ENCODE peak calls at places on chromosomes 16 and 17, in seven cellular contexts. V is H1, Y is H9, U is neuronal stem cell, Q is mesendoderm, Z is mesenchymal stem cell, T is trophoblast cell. O is an unnamed sample.

GRCh38 chr17:15900871-15901270 is 44.1 kb upstream of the ADORA2B start:
- DNase-seq in V (no peak), U (no peak), Y (no peak), Z (no peak), Q (no peak), T (peak), O (no peak)

GRCh38 chr17:72302735-72303134 is 181.9 kb downstream of the SOX9 start:
- DNase-seq in U (no peak), Z (no peak), V (no peak), T (no peak), Y (no peak), Q (no peak), O (no peak)

GRCh38 chr17:7258731-7259554 is 3.3 kb downstream of the CLDN7 start:
- DNase-seq in Z (no peak), Q (no peak), V (no peak), T (no peak), Y (no peak), U (no peak), O (peak)

GRCh38 chr17:50198026-50198669 is 3.3 kb downstream of the COL1A1 start:
- DNase-seq in Z (peak), Y (no peak), Q (peak), V (no peak), T (peak), U (no peak), O (peak)

GRCh38 chr17:70168044-70168978 is 1.0 kb upstream of the KCNJ2 start:
- DNase-seq in Y (peak), Z (peak), T (peak), Q (peak), V (peak), U (peak), O (peak)

GRCh38 chr16:87012954-87013938 is 303.9 kb downstream of the C16orf95 start:
- DNase-seq in U (no peak), Y (no peak), Z (no peak), V (no peak), T (no peak), Q (no peak), O (no peak)

GRCh38 chr17:58370309-58370708 is 18.3 kb upstream of the SUPT4H1 start:
- DNase-seq in Q (no peak), Y (no peak), T (no peak), U (no peak), Z (no peak), V (no peak), O (no peak)

GRCh38 chr16:48619547-48619946 is 9.6 kb upstream of the N4BP1 start:
- DNase-seq in Y (no peak), V (no peak), T (no peak), Z (no peak), U (no peak), Q (no peak), O (no peak)

GRCh38 chr16:967077-967541 is 3.7 kb downstream of the LMF1 start:
- DNase-seq in Y (no peak), V (no peak), Q (no peak), Z (no peak), T (no peak), U (no peak), O (no peak)

GRCh38 chr16:11401161-11402050 is 56.1 kb downstream of the RMI2 start:
- DNase-seq in Q (no peak), U (no peak), Z (no peak), Y (no peak), V (no peak), T (no peak), O (no peak)

GRCh38 chr16:87006021-87006420 is 311.2 kb downstream of the C16orf95 start:
- DNase-seq in U (no peak), Y (no peak), Q (no peak), T (no peak), V (no peak), Z (no peak), O (no peak)

GRCh38 chr16:27972500-27972899 is 91.0 kb downstream of the GSG1L start:
- DNase-seq in T (peak), U (peak), Z (peak), Y (peak), Q (peak), V (peak), O (peak)

GRCh38 chr17:46771601-46772012 is 46.9 kb downstream of the WNT3 start:
- DNase-seq in Q (peak), U (peak), T (no peak), V (no peak), Y (peak), Z (peak), O (no peak)

GRCh38 chr17:2057130-2057713 is 2.3 kb downstream of the HIC1 start:
- DNase-seq in Q (peak), U (no peak), Y (no peak), T (no peak), Z (peak), V (peak), O (no peak)

GRCh38 chr17:64448665-64449512 is at the start of gene MILR1:
- DNase-seq in T (no peak), Y (no peak), Q (no peak), U (no peak), V (no peak), Z (peak), O (peak)

GRCh38 chr16:87686697-87687570 is 78.9 kb downstream of the KLHDC4 start:
- DNase-seq in U (no peak), T (no peak), V (no peak), Z (no peak), Q (no peak), Y (no peak), O (no peak)

GRCh38 chr17:39122982-39123381 is 28.5 kb downstream of the PLXDC1 start:
- DNase-seq in T (no peak), Z (no peak), Y (no peak), V (no peak), Q (no peak), U (no peak), O (no peak)

GRCh38 chr17:16287563-16288027 is 65.7 kb downstream of the CENPV start:
- DNase-seq in Q (no peak), T (no peak), U (no peak), Z (peak), Y (no peak), V (no peak), O (peak)

GRCh38 chr17:18858567-18859245 is 775 bp downstream of the PRPSAP2 start:
- DNase-seq in V (no peak), U (no peak), Q (no peak), Y (no peak), Z (peak), T (no peak), O (no peak)

GRCh38 chr17:79890706-79891105 is 51.5 kb upstream of the CBX4 start:
- DNase-seq in V (no peak), U (no peak), Q (no peak), Y (no peak), Z (no peak), T (no peak), O (no peak)

GRCh38 chr16:71513302-71513701 is 12.9 kb upstream of the CHST4 start:
- DNase-seq in T (no peak), Q (no peak), V (no peak), Z (no peak), Y (no peak), U (no peak), O (no peak)

GRCh38 chr17:1485748-1486376 is 6.6 kb downstream of the MYO1C start:
- DNase-seq in Y (peak), T (peak), U (no peak), V (peak), Q (peak), Z (peak), O (peak)

GRCh38 chr17:7043544-7044268 is at the start of gene SLC16A11:
- DNase-seq in Y (no peak), U (no peak), T (no peak), V (peak), Z (no peak), Q (no peak), O (peak)

GRCh38 chr16:24906199-24906808 is 60.5 kb downstream of the SLC5A11 start:
- DNase-seq in Q (no peak), U (no peak), Z (peak), V (no peak), Y (no peak), T (no peak), O (peak)

GRCh38 chr16:19804538-19805323 is 79.9 kb downstream of the GPRC5B start:
- DNase-seq in U (no peak), Z (no peak), T (no peak), V (peak), Q (peak), Y (peak), O (no peak)

GRCh38 chr17:79520893-79521210 is 90.0 kb downstream of the RBFOX3 start:
- DNase-seq in U (no peak), Z (no peak), V (no peak), T (no peak), Y (no peak), Q (no peak), O (no peak)

GRCh38 chr17:57257911-57258885 is 1.9 kb downstream of the MSI2 start:
- DNase-seq in V (peak), Z (peak), Q (peak), U (peak), Y (no peak), T (no peak), O (no peak)

GRCh38 chr17:7558544-7559306 is at the start of gene TNFSF13:
- DNase-seq in Z (no peak), Y (no peak), Q (no peak), U (no peak), T (no peak), V (no peak), O (no peak)

GRCh38 chr16:50300942-50301625 is 34.7 kb downstream of the ADCY7 start:
- DNase-seq in T (peak), Z (no peak), U (no peak), Q (no peak), Y (no peak), V (no peak), O (peak)

GRCh38 chr16:75380870-75381269 is 52.4 kb downstream of the CFDP1 start:
- DNase-seq in V (no peak), Q (no peak), U (no peak), Z (peak), Y (no peak), T (no peak), O (peak)

GRCh38 chr17:72702136-72702735 is 390.3 kb downstream of the SLC39A11 start:
- DNase-seq in Q (no peak), T (no peak), U (no peak), Z (no peak), V (no peak), Y (no peak), O (peak)

GRCh38 chr16:56513972-56514371 is 5.9 kb downstream of the BBS2 start:
- DNase-seq in Y (peak), T (peak), Q (peak), V (no peak), U (no peak), Z (peak), O (peak)

GRCh38 chr16:2919511-2920255 is 8.0 kb downstream of the FLYWCH1 start:
- DNase-seq in Z (peak), Q (peak), Y (peak), T (peak), V (peak), U (peak), O (peak)

GRCh38 chr17:82449136-82449882 is 1.2 kb downstream of the CYBC1 start:
- DNase-seq in T (no peak), U (no peak), V (no peak), Q (peak), Z (no peak), Y (peak), O (no peak)

DNA sequence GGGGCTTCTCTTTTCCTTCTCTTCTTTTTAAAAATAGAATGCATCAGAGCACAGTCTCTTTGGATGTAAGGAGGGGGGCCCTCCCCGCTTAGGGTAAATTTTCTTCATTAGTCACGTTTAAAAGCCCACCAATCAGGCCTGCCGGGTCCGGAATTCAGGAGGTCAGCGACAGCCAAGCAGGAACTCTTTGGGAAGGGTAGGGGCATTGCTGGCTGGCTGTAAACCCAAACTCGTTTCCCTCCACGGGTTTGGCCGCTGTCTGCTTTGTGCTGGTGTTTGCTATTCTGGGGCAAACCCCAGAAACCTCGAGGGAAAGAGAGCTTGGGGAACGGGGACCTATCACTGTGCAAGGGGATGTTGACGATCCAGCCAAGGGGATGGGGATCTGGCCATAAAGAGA is 496.3 kb upstream of the ZFHX3 start:
- DNase-seq in Y (no peak), T (no peak), V (no peak), Z (no peak), U (no peak), Q (no peak), O (no peak)
- H2BK120ac ChIP-seq in Y (no peak), T (no peak), V (no peak), Z (no peak), U (no peak), Q (no peak), O (no peak)

GRCh38 chr17:67994827-67995567 is 1.3 kb downstream of the C17orf58 start:
- DNase-seq in Z (peak), Y (peak), Q (no peak), V (no peak), T (no peak), U (peak), O (peak)

GRCh38 chr17:67993153-67993997 is 2.9 kb downstream of the C17orf58 start:
- DNase-seq in Z (peak), Q (peak), V (peak), Y (peak), T (peak), U (peak), O (peak)

GRCh38 chr17:67998466-67998865 is 2.2 kb upstream of the C17orf58 start:
- DNase-seq in Q (no peak), T (no peak), U (no peak), Z (peak), Y (peak), V (no peak), O (no peak)

GRCh38 chr17:67993998-67994361 is 2.3 kb downstream of the C17orf58 start:
- DNase-seq in Z (peak), T (no peak), Q (peak), Y (no peak), V (peak), U (no peak), O (peak)

DNA sequence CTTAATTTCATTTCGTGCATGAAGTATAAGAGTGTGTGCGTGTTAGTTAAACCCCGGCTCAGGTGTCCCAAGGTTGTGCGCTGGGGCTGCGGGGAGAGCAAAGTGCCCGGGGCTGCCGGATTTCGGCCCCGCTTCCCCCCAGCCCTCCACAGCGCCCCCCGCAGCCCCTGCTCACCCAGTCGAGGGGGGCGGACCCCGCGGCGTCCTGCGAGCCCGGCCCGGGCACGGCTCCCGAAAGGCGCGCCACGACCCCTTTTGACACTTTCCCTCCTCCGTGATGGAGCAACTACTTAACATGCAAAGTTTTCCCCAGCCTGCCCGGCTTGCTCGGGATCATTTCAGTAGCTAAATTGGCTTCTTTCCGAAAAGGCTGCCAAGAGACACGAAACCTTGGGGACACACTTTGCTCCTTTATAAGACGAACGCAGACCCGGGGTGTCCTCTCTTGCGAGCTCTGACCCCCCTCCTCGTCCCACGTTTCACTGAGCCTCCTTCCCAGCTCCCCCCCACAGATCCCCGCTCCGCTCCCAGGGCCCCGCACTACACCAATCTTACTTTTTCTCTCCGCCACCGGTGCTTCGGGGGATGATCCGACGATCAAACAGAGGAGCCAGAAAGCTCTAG is 589 bp downstream of the C17orf58 start:
- DNase-seq in T (no peak), Y (peak), Z (peak), U (peak), V (peak), Q (peak), O (no peak)
- H2BK120ac ChIP-seq in T (no peak), Y (no peak), Z (no peak), U (no peak), V (no peak), Q (no peak), O (no peak)

GRCh38 chr17:31825961-31826691 is 32.9 kb downstream of the COPRS start:
- DNase-seq in V (no peak), Y (no peak), Z (no peak), T (no peak), Q (no peak), U (no peak), O (peak)
- H2BK120ac ChIP-seq in V (no peak), Y (no peak), Z (no peak), T (no peak), Q (no peak), U (no peak), O (peak)

GRCh38 chr17:11954961-11955360 is 42.3 kb downstream of the ZNF18 start:
- DNase-seq in T (no peak), U (no peak), Z (no peak), Y (no peak), Q (no peak), V (no peak), O (no peak)
- H2BK120ac ChIP-seq in T (no peak), U (no peak), Z (no peak), Y (no peak), Q (no peak), V (no peak), O (no peak)

GRCh38 chr17:61307905-61308886 is 91.4 kb upstream of the TBX2 start:
- DNase-seq in U (no peak), T (no peak), Y (no peak), Z (peak), V (no peak), Q (no peak), O (peak)
- H2BK120ac ChIP-seq in U (no peak), T (no peak), Y (no peak), Z (no peak), V (no peak), Q (no peak), O (peak)

GRCh38 chr17:74558882-74559519 is 8.3 kb downstream of the CD300H start:
- DNase-seq in T (no peak), V (no peak), Y (peak), U (no peak), Q (no peak), Z (no peak), O (no peak)

GRCh38 chr17:74566132-74566753 is 1.1 kb downstream of the CD300H start:
- DNase-seq in Z (no peak), Q (peak), U (peak), V (peak), T (no peak), Y (peak), O (no peak)

GRCh38 chr17:74563358-74563757 is 4.0 kb downstream of the CD300H start:
- DNase-seq in Y (no peak), U (no peak), V (no peak), Z (no peak), T (no peak), Q (no peak), O (no peak)

GRCh38 chr17:74565116-74565515 is 2.2 kb downstream of the CD300H start:
- DNase-seq in Y (no peak), Z (no peak), Q (no peak), T (no peak), U (no peak), V (no peak), O (no peak)

DNA sequence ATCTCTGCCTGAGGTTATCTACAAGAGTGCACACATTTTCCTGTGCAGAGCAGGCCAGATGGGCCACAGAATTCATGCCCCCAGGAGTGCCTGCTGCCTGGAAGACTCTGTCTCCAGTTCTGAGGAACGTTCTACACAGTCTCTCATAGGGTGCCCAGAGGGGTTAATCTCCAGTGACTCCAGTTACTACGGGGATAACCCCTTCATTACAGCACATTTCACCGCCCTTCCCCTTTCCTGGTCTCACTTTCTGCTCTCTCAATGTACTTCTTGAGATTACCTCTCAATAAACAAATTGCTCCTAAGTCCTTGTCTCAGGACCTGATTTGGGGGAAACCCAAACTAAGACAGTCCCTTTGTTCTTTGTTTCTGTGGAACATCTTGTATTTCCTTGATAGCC is 5.7 kb downstream of the CD300H start:
- DNase-seq in U (no peak), Y (no peak), Q (no peak), Z (no peak), V (no peak), T (no peak), O (no peak)
- H2BK120ac ChIP-seq in U (no peak), Y (no peak), Q (no peak), Z (no peak), V (no peak), T (no peak), O (no peak)

GRCh38 chr16:22022151-22022550 is 14.2 kb downstream of the MOSMO start:
- DNase-seq in Q (no peak), Y (no peak), V (no peak), Z (no peak), U (no peak), T (peak), O (no peak)
- H2BK120ac ChIP-seq in Q (no peak), Y (no peak), V (no peak), Z (no peak), U (no peak), T (no peak), O (no peak)

DNA sequence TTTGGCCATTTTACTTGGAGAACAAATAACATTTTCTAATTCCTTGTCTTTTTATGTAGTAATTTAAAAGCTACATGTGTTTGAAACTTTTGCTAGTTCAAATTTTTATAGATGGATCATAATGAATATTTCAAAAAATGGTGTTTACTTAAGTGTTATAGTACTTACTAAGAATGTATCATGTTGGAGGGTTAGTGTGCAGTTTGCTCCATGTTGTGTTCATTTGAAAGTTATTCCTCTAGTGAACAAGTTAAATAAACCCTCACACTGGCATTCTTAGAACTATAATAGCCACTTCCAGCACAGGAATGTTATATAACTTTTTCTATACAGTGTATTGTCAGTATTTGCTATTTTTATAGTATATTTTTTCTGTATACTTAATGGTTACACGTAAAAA is 62.8 kb downstream of the MRTFB start:
- DNase-seq in V (no peak), U (no peak), Z (no peak), T (no peak), Q (no peak), Y (no peak), O (peak)
- H2BK120ac ChIP-seq in V (no peak), U (no peak), Z (no peak), T (no peak), Q (no peak), Y (no peak), O (no peak)

GRCh38 chr17:47791025-47791424 is 30.6 kb downstream of the OSBPL7 start:
- DNase-seq in V (no peak), U (no peak), T (no peak), Q (no peak), Y (no peak), Z (no peak), O (no peak)
- H2BK120ac ChIP-seq in V (no peak), U (no peak), T (no peak), Q (no peak), Y (no peak), Z (no peak), O (no peak)

O was measured in IMR-90.